ENCODE peak calls at places on chromosomes 11 and 22, in four cellular contexts. H, B, D and O are unnamed samples.

GRCh38 chr11:8192016-8192895 is 23.4 kb upstream of the RIC3 start:
- DNase-seq in B (peak), H (no peak), D (peak), O (peak)

GRCh38 chr11:128936546-128937275 is 6.0 kb downstream of the TP53AIP1 start:
- DNase-seq in B (peak), H (no peak), D (no peak), O (no peak)

GRCh38 chr22:30187726-30188407 is 58.7 kb downstream of the LIF start:
- DNase-seq in B (no peak), D (no peak), H (no peak), O (no peak)

GRCh38 chr11:20611892-20612291 is 12.5 kb downstream of the SLC6A5 start:
- DNase-seq in B (peak), D (no peak), H (no peak), O (no peak)

GRCh38 chr11:125300791-125301218 is 136.3 kb downstream of the PKNOX2 start:
- DNase-seq in D (no peak), B (no peak), H (no peak), O (no peak)

GRCh38 chr11:133163463-133164419 is 368.6 kb downstream of the OPCML start:
- DNase-seq in H (peak), B (peak), D (peak), O (peak)

GRCh38 chr22:17307566-17307965 is 61.7 kb upstream of the CECR2 start:
- DNase-seq in D (no peak), H (no peak), B (no peak), O (no peak)

GRCh38 chr22:49535126-49535525 is 292.5 kb downstream of the BRD1 start:
- DNase-seq in D (no peak), B (no peak), H (no peak), O (no peak)

GRCh38 chr11:10716543-10717259 is 23.1 kb upstream of the IRAG1 start:
- DNase-seq in B (no peak), H (no peak), D (peak), O (no peak)

GRCh38 chr11:60370252-60370810 is 8.0 kb upstream of the MS4A7 start:
- DNase-seq in B (no peak), D (no peak), H (no peak), O (no peak)

GRCh38 chr11:111581341-111581740 is 20.9 kb upstream of the SIK2 start:
- DNase-seq in D (no peak), B (no peak), H (no peak), O (no peak)

GRCh38 chr11:14336507-14337503 is 22.2 kb downstream of the RRAS2 start:
- DNase-seq in D (peak), B (peak), H (no peak), O (no peak)

GRCh38 chr11:77212314-77213007 is 84.4 kb downstream of the MYO7A start:
- DNase-seq in H (no peak), B (no peak), D (no peak), O (no peak)

GRCh38 chr11:77214557-77214956 is 86.5 kb downstream of the MYO7A start:
- DNase-seq in B (no peak), D (no peak), H (no peak), O (no peak)

GRCh38 chr11:77211594-77212251 is 83.7 kb downstream of the MYO7A start:
- DNase-seq in B (no peak), D (no peak), H (no peak), O (no peak)

GRCh38 chr11:77213589-77214428 is 85.8 kb downstream of the MYO7A start:
- DNase-seq in B (no peak), D (no peak), H (no peak), O (no peak)

GRCh38 chr11:77213029-77213579 is 85.1 kb downstream of the MYO7A start:
- DNase-seq in D (no peak), H (no peak), B (no peak), O (no peak)
- TF ChIP-seq TARDBP in D (no peak), H (no peak), B (no peak), O (no peak)

DNA sequence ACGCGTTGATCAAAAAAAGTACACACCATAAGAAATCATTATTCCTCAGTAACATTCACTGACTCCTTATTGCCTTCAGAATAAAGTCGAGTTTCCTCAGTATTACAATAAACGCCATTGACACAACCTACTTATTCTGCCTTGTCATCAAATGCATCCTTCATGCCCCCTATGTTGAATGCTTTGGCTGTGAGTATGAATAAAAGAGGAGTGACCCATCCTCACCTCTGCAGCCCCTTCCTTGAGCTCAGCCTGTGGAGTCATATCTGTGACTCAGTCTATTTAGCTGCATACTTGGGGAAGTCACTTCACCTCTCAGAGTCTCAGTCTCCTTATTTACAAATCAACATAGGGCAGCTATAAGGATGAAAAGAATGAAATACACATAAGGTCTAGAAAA is 65.1 kb downstream of the USP35 start:
- DNase-seq in D (no peak), B (no peak), H (no peak), O (no peak)
- TF ChIP-seq FOXM1 in D (no peak), B (no peak), H (no peak), O (no peak)

GRCh38 chr22:36409911-36410756 is 22.4 kb upstream of the MYH9 start:
- DNase-seq in D (peak), B (peak), H (no peak), O (peak)
- TF ChIP-seq TARDBP in D (no peak), B (peak), H (no peak), O (no peak)

DNA sequence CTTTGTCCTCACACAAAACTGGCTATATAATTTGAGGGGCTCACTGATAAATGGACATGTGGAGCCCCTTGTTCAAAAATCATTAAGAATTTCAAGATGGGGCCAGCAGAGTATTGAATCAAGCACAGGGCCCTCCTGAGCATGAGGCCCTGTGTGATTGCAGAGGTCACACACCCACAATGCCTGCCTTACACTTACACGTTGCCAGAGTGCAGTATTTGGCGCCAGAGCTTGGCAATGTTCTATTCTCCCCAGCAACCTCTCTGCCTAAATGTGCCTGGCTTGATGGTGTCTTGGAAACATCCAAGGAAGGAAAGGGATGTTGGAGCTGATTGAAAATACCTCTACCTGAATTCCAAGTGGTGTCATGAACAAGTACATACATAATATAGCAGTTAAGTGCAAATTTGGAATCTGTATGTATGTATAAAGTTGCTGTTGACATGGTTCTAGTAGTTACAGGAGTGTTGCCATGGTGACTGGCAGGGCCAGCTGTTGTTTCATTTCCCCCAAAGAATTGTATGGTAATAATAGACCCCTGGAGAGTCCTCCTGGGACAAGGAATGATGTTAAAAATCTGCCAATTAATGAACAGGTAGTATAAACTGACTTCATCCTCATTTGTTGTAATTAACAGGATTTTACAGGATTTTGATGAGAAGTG is 205.7 kb upstream of the NAV2 start:
- DNase-seq in B (no peak), D (no peak), H (no peak), O (no peak)
- TF ChIP-seq FOXM1 in B (no peak), D (no peak), H (no peak), O (no peak)